ENCODE peak calls at places on chromosomes 6 and 20, in five cellular contexts. V is NCI-H2081, X is amygdala, E is T-helper 2 cell, Q is choroid plexus epithelial cell. G is an unnamed sample.

GRCh38 chr6:1739680-1740079 is 130.0 kb downstream of the FOXC1 start:
- DNase-seq in Q (no peak), E (no peak), X (no peak), V (no peak), G (no peak)

GRCh38 chr6:5490495-5491069 is 229.3 kb downstream of the FARS2 start:
- DNase-seq in E (no peak), Q (no peak), V (peak), X (no peak), G (no peak)

GRCh38 chr20:905396-905961 is 10.7 kb downstream of the ANGPT4 start:
- DNase-seq in V (no peak), E (no peak), Q (no peak), X (no peak), G (no peak)

GRCh38 chr6:117149324-117149723 is 116.0 kb upstream of the VGLL2 start:
- DNase-seq in Q (no peak), X (no peak), E (no peak), V (no peak), G (no peak)

GRCh38 chr20:35575958-35576357 is 34.1 kb downstream of the ERGIC3 start:
- DNase-seq in V (no peak), Q (no peak), E (no peak), X (no peak), G (peak)

GRCh38 chr6:122752990-122753687 is 26.4 kb upstream of the FABP7 start:
- DNase-seq in V (no peak), Q (no peak), X (no peak), E (no peak), G (no peak)

GRCh38 chr6:82270791-82271392 is 23.3 kb upstream of the IBTK start:
- DNase-seq in E (no peak), X (no peak), V (peak), Q (peak), G (no peak)

GRCh38 chr6:41257369-41258195 is 28.9 kb downstream of the TREM1 start:
- DNase-seq in X (no peak), Q (peak), V (peak), E (no peak), G (peak)

GRCh38 chr20:24379116-24379927 is 90.1 kb upstream of the SYNDIG1 start:
- DNase-seq in X (no peak), E (no peak), Q (peak), V (no peak), G (no peak)

GRCh38 chr6:123925360-123925759 is 121.7 kb downstream of the NKAIN2 start:
- DNase-seq in V (peak), Q (peak), E (no peak), X (no peak), G (no peak)

GRCh38 chr6:81451787-81452186 is 300.7 kb downstream of the TENT5A start:
- DNase-seq in Q (peak), E (no peak), V (no peak), X (no peak), G (no peak)

GRCh38 chr6:36721369-36722140 is 23.9 kb downstream of the RAB44 start:
- DNase-seq in V (no peak), X (no peak), Q (no peak), E (no peak), G (no peak)

GRCh38 chr20:25368526-25368925 is 22.1 kb downstream of the ABHD12 start:
- DNase-seq in V (no peak), E (no peak), X (no peak), Q (no peak), G (no peak)

GRCh38 chr20:37421988-37422387 is 76.0 kb downstream of the SRC start:
- DNase-seq in X (no peak), E (no peak), Q (peak), V (no peak), G (no peak)

GRCh38 chr20:1813101-1813529 is 82.1 kb upstream of the SIRPA start:
- DNase-seq in X (no peak), Q (peak), E (no peak), V (no peak), G (peak)

GRCh38 chr6:152267967-152268845 is 369.0 kb downstream of the SYNE1 start:
- DNase-seq in V (peak), E (no peak), X (no peak), Q (peak), G (no peak)

GRCh38 chr6:104644848-104645247 is 214.9 kb downstream of the HACE1 start:
- DNase-seq in X (no peak), Q (no peak), V (no peak), E (no peak), G (no peak)

GRCh38 chr20:47703748-47704147 is 81.5 kb downstream of the SULF2 start:
- DNase-seq in E (no peak), X (no peak), V (no peak), Q (peak), G (no peak)

GRCh38 chr6:44833248-44833647 is 445.7 kb downstream of the CDC5L start:
- DNase-seq in V (no peak), E (no peak), X (no peak), Q (no peak), G (no peak)

GRCh38 chr20:61797200-61797599 is 268.5 kb downstream of the TAF4 start:
- DNase-seq in Q (peak), X (no peak), E (no peak), V (no peak), G (no peak)

GRCh38 chr20:17613328-17614175 is 43.7 kb downstream of the DSTN start:
- DNase-seq in Q (no peak), E (no peak), V (no peak), X (no peak), G (no peak)

GRCh38 chr6:95685817-95686216 is 108.5 kb downstream of the MANEA start:
- DNase-seq in X (no peak), V (peak), E (no peak), Q (no peak), G (no peak)